ENCODE peak calls at places on chromosomes 13 and 19, in seven cellular contexts. J is PC-9; M is kidney; T is CD8-positive, alpha-beta T cell; L is heart left ventricle; V is neuronal stem cell; Z is upper lobe of right lung. N is an unnamed sample. For H3K4me1, the result is how much of the 10 kb centered on the place peaks cover.

GRCh38 chr19:52959613-52960295 is 2.9 kb downstream of the ZNF816 start:
- DNase-seq in Z (no peak), T (no peak), J (no peak), M (no peak), L (no peak), V (no peak), N (no peak)

GRCh38 chr13:109938255-109938936 is 152.0 kb upstream of the IRS2 start:
- DNase-seq in V (no peak), J (no peak), Z (no peak), M (no peak), L (no peak), T (no peak), N (no peak)

GRCh38 chr13:114155923-114156883 is 22.9 kb upstream of the CFAP97D2 start:
- DNase-seq in V (no peak), T (no peak), J (no peak), M (peak), Z (peak), L (no peak), N (no peak)

GRCh38 chr13:51380269-51380668 is 40.8 kb downstream of the SERPINE3 start:
- DNase-seq in V (no peak), J (peak), M (no peak), T (no peak), Z (no peak), L (no peak), N (no peak)

GRCh38 chr19:3868770-3869456 is at the start of gene ZFR2:
- DNase-seq in V (no peak), L (no peak), T (no peak), Z (no peak), J (no peak), M (no peak), N (no peak)

GRCh38 chr13:21757721-21758120 is 86.8 kb downstream of the FGF9 start:
- DNase-seq in L (no peak), T (no peak), J (no peak), M (no peak), Z (no peak), V (no peak), N (no peak)

GRCh38 chr19:23436318-23436717 is 41.0 kb upstream of the ZNF91 start:
- DNase-seq in Z (no peak), V (no peak), J (no peak), L (no peak), M (no peak), T (no peak), N (peak)

GRCh38 chr19:6087074-6087506 is 23.2 kb downstream of the RFX2 start:
- DNase-seq in V (peak), L (no peak), Z (peak), M (no peak), T (no peak), J (no peak), N (peak)

GRCh38 chr13:40407567-40407966 is 258.9 kb downstream of the FOXO1 start:
- DNase-seq in T (no peak), M (no peak), J (no peak), L (no peak), V (no peak), Z (no peak), N (no peak)

GRCh38 chr19:34975056-34975455 is 11.0 kb upstream of the ZNF792 start:
- DNase-seq in L (no peak), T (no peak), Z (no peak), M (peak), V (no peak), J (no peak), N (peak)

GRCh38 chr13:98216135-98216565 is 39.1 kb upstream of the RNF113B start:
- DNase-seq in L (peak), Z (no peak), V (no peak), J (peak), T (no peak), M (peak), N (no peak)

GRCh38 chr19:10651821-10652220 is 2.3 kb upstream of the ILF3 start:
- DNase-seq in L (no peak), M (no peak), V (no peak), Z (no peak), T (no peak), J (no peak), N (no peak)

GRCh38 chr13:40672310-40673060 is 6.0 kb upstream of the FOXO1 start:
- DNase-seq in V (no peak), M (no peak), L (no peak), T (no peak), J (peak), Z (no peak), N (no peak)

GRCh38 chr13:112885782-112886268 is 83.2 kb upstream of the MCF2L start:
- DNase-seq in L (peak), J (no peak), T (no peak), Z (peak), M (peak), V (peak), N (peak)

GRCh38 chr19:36244066-36244465 is 29.2 kb downstream of the ZNF146 start:
- DNase-seq in L (no peak), J (no peak), Z (no peak), V (no peak), T (no peak), M (no peak), N (no peak)

GRCh38 chr19:16088985-16089846 is 12.9 kb downstream of the TPM4 start:
- DNase-seq in J (no peak), Z (no peak), T (no peak), V (no peak), M (no peak), L (no peak), N (no peak)

GRCh38 chr19:16085115-16085514 is 8.8 kb downstream of the TPM4 start:
- DNase-seq in L (no peak), V (no peak), M (no peak), Z (peak), T (no peak), J (peak), N (no peak)

GRCh38 chr19:16088351-16088984 is 12.2 kb downstream of the TPM4 start:
- DNase-seq in Z (peak), L (no peak), M (peak), J (peak), T (no peak), V (no peak), N (no peak)

GRCh38 chr19:16087940-16088339 is 11.6 kb downstream of the TPM4 start:
- DNase-seq in V (no peak), Z (no peak), T (no peak), J (no peak), L (no peak), M (peak), N (no peak)

GRCh38 chr19:16084067-16084685 is 7.9 kb downstream of the TPM4 start:
- DNase-seq in L (no peak), T (no peak), Z (no peak), J (no peak), V (no peak), M (no peak), N (no peak)
- H3K4me1 ChIP-seq in L (under half), T (half or more), Z (half or more), J (half or more), V (under half), M (under half), N (under half)

GRCh38 chr13:61275251-61275650 is 140.4 kb downstream of the PCDH20 start:
- DNase-seq in Z (no peak), J (no peak), T (no peak), M (no peak), V (no peak), L (no peak), N (no peak)

GRCh38 chr13:61277877-61278276 is 137.8 kb downstream of the PCDH20 start:
- DNase-seq in L (no peak), V (no peak), M (no peak), J (no peak), T (no peak), Z (no peak), N (no peak)

GRCh38 chr13:61275740-61276139 is 139.9 kb downstream of the PCDH20 start:
- DNase-seq in V (no peak), T (no peak), Z (no peak), L (no peak), M (no peak), J (no peak), N (no peak)

GRCh38 chr13:61277088-61277487 is 138.6 kb downstream of the PCDH20 start:
- DNase-seq in M (no peak), V (no peak), L (no peak), Z (no peak), T (no peak), J (no peak), N (no peak)

DNA sequence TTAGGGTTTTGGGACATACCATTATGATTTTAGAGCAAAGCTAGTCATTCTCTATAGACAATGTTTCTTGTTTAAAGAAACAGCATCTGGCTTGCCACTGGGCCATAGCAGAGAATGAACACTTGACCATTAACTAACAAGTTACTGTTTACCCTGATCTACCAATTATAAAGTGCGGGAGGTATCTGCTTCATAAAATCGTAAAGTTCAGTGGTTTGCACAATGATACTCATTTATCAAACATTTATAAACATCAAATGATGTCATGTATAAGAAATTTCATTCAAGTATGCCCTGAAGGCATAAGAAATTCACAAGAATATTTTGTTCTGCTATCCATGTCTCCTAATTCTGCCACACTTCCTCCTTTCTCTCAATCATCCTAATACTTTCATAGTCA is 139.2 kb downstream of the PCDH20 start:
- DNase-seq in Z (no peak), J (no peak), L (no peak), M (no peak), V (no peak), T (no peak), N (no peak)
- H3K4me1 ChIP-seq in Z (under half), J (under half), L (under half), M (under half), V (under half), T (under half), N (under half)

DNA sequence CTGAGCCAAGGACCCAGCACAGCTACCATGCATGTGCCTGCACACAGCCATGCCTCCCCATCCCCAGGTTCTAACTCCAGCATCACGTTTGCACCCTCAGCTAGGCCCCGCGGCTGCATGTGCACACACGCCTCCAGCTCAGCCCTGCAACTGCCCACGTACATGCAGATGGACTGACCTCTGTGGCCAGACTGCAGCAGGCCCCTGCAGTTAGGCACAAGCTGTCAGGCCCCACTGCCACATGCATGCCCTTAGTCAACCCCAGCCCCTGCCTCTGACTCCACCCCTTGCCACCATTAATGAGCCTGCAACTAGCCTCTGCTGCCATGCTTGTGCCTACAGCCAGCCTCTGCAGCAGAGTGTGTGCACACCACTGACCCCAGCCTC is 23.1 kb downstream of the SLC6A16 start:
- DNase-seq in J (no peak), V (no peak), M (no peak), Z (no peak), L (no peak), T (no peak), N (no peak)
- H3K4me1 ChIP-seq in J (under half), V (under half), M (under half), Z (under half), L (under half), T (under half), N (under half)

GRCh38 chr19:48777720-48778119 is 22.4 kb downstream of the FGF21 start:
- DNase-seq in M (no peak), V (no peak), Z (no peak), T (no peak), L (no peak), J (no peak), N (no peak)
- H3K4me1 ChIP-seq in M (under half), V (under half), Z (under half), T (under half), L (under half), J (under half), N (under half)

DNA sequence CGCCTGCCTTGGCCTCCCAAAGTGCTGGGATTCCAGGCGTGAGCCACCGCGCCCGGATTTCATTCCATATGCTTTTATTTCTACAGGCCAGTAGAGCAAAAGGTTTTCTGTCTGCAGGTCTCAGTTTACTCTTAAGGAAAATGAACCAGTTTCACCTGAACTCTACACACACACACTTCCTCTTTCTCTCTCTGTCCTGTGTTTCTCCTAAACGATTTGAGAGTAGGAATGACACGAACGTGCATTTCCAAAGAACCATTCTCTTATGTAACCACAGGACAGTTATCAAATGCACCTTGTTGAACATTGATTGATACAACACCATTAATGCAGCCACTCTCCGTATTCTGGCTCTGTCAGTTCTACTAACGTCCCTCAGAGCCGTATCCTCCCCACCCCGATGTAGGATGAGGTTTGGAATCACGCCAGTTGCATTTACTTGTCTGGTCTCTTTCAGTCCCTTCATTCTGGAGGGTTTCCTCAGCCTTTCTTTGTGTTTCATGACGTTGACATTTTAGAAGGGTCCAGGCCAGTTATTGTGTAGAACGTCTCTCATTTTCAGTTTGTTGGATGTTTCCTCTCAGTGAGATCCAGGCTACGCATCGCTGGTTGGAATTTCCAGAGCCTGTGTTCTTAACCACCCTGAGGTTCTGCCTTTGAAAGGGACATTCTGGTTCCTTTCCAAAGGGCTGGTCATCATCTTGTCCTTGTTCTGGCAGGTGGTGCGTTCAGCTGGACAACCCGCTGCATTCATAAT is 36.0 kb downstream of the BICRA start:
- DNase-seq in T (no peak), V (no peak), L (no peak), J (no peak), M (peak), Z (no peak), N (no peak)
- H3K4me1 ChIP-seq in T (under half), V (under half), L (under half), J (half or more), M (under half), Z (under half), N (under half)

DNA sequence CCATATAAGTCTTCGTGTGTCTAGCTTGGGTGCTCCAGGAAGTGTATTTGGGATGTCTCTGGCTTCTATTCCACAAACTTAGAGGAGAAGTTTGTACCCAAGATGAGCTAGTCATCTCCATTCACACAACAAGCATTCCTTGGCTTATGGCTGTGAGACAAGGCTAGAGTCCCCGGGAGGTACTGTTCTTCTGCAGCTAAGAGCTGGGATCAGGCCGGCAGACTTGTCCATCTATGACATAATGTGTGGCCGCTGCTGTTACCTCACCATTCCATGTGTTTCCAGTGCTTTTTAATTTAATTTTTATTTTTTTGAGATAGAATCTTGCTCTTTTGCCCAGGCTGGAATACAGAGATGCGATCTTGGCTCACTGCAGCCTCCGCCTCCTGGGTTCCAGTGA is 20.7 kb downstream of the GATAD2A start:
- DNase-seq in L (no peak), T (no peak), Z (no peak), M (no peak), J (no peak), V (no peak), N (no peak)
- H3K4me1 ChIP-seq in L (under half), T (half or more), Z (under half), M (under half), J (under half), V (under half), N (under half)

DNA sequence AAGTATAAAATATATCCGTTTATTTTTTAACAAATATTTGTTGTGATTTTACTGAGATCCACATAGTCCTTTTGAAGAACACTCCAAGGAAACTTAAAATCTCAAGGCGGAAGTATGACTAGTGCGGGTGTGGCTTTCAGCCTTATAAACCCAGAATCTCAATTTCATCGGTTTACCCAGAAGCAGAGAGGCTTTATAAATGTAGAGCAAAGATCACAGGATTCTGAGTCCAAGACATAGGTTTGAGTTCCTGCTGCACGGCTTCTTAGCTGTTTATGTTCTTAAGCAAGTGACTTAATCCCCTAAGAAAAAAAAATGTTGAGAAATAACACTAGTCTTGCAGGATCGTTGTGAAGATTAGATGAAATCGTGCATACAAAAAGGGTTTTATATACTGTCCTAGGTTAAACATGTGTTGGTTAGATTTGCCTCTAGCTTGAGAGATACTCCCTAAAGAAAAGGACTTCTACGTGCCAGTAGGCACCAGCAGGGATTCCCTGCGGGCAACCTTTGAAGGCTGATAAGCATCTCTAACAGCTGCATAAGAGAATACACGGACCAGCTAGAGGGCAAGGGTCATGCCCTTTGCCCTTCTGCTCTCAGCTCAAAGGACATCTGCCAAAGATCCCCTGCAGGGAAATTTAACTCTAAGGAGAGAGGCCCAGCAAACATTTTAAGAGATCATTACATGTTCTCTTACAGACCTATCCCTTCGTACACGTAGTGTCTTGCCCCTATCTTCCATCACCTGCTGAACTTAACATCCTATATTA is 130.4 kb upstream of the MIR17HG start:
- DNase-seq in Z (no peak), T (no peak), J (no peak), M (no peak), V (peak), L (no peak), N (no peak)
- H3K4me1 ChIP-seq in Z (under half), T (under half), J (under half), M (under half), V (under half), L (under half), N (under half)

GRCh38 chr19:7246601-7247000 is 47.6 kb downstream of the INSR start:
- DNase-seq in L (no peak), M (no peak), Z (no peak), T (no peak), V (no peak), J (no peak), N (no peak)
- H3K4me1 ChIP-seq in L (under half), M (under half), Z (under half), T (under half), V (under half), J (under half), N (under half)

GRCh38 chr19:40247178-40247577 is 20.7 kb upstream of the CCNP start:
- DNase-seq in V (no peak), L (no peak), M (peak), J (no peak), T (no peak), Z (no peak), N (no peak)
- H3K4me1 ChIP-seq in V (under half), L (under half), M (under half), J (under half), T (under half), Z (under half), N (under half)